ENCODE peak calls at places on chromosomes 3 and 15, in five cellular contexts. M is coronary artery; A is CD4-positive, alpha-beta T cell; D is GM12865; H is cardiac muscle cell. F is an unnamed sample.

GRCh38 chr15:85730001-85730820 is 64.5 kb downstream of the KLHL25 start:
- DNase-seq in M (no peak), H (peak), A (no peak), D (peak), F (peak)

GRCh38 chr3:186241910-186242821 is 119.9 kb downstream of the DGKG start:
- DNase-seq in M (peak), D (peak), H (peak), A (no peak), F (peak)

GRCh38 chr3:196236169-196236568 is 19.8 kb downstream of the SLC51A start:
- DNase-seq in M (no peak), A (no peak), H (no peak), D (no peak), F (no peak)

GRCh38 chr3:160574636-160575035 is 9.3 kb upstream of the KPNA4 start:
- DNase-seq in D (no peak), H (no peak), M (no peak), A (no peak), F (no peak)

GRCh38 chr3:114745322-114746240 is 401.5 kb downstream of the ZBTB20 start:
- DNase-seq in D (no peak), A (no peak), H (no peak), M (no peak), F (no peak)

GRCh38 chr15:33051528-33051927 is 143.0 kb downstream of the FMN1 start:
- DNase-seq in H (no peak), A (no peak), D (no peak), M (no peak), F (no peak)

GRCh38 chr3:141261472-141262171 is 30.0 kb downstream of the PXYLP1 start:
- DNase-seq in M (no peak), A (no peak), D (no peak), H (no peak), F (peak)

GRCh38 chr15:51388726-51389125 is 47.3 kb downstream of the GLDN start:
- DNase-seq in D (no peak), A (no peak), M (no peak), H (no peak), F (no peak)

GRCh38 chr3:129116482-129116946 is 5.1 kb downstream of the RAB43 start:
- DNase-seq in D (no peak), H (peak), M (no peak), A (no peak), F (peak)

GRCh38 chr3:122635789-122636188 is 44.9 kb upstream of the PARP14 start:
- DNase-seq in D (no peak), H (no peak), A (no peak), M (no peak), F (no peak)

GRCh38 chr3:27719306-27720003 is 2.7 kb downstream of the EOMES start:
- DNase-seq in M (no peak), D (no peak), A (no peak), H (no peak), F (no peak)

GRCh38 chr3:14915636-14916222 is 31.7 kb upstream of the NR2C2 start:
- DNase-seq in D (no peak), M (no peak), H (no peak), A (peak), F (peak)

GRCh38 chr3:122415762-122416654 is at the start of gene WDR5B:
- DNase-seq in M (peak), H (peak), A (peak), D (peak), F (peak)

GRCh38 chr15:67510597-67511225 is 10.2 kb upstream of the C15orf61 start:
- DNase-seq in D (no peak), M (no peak), A (no peak), H (no peak), F (no peak)

GRCh38 chr15:52162260-52162659 is 28.9 kb downstream of the GNB5 start:
- DNase-seq in A (no peak), M (no peak), H (no peak), D (no peak), F (no peak)

GRCh38 chr3:110881069-110881468 is 190.5 kb upstream of the NECTIN3 start:
- DNase-seq in D (peak), M (no peak), H (peak), A (no peak), F (peak)

DNA sequence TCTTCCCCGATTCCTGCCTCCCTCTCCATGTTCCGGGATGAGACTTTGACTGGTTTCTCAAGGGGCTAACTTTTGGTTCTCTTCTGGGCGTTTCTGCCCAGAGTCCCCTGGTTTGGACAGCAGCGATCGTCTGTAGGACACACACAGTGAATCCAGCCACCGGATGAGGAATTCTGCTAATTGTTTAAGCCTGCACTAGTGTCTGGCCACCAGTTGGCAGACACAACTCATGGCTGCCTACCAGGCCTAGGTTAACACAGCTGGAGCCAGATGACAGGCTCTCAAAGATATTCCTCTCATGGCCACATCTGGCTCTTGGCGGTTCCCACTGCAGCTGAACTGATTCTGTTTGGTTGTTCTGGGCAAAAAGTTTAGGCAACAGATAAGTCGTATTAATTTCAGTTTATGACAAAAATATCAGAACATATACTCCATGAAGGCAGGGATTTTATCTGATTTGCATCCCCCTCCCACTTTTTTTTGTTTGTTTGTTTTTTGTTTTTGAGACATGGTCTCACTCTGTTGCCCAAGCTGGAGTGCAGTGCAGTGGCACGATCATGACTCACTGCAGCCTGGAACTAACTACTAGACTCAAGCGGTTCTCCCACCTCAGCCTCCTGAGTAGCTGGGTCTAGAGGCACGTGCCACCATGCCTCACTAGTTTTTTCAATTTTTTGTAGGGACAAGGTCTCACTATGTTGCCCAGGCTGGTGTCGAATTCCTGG is 272.8 kb downstream of the FOXP1 start:
- DNase-seq in A (no peak), H (no peak), M (no peak), D (no peak), F (peak)
- TF ChIP-seq CTCF in A (no peak), H (peak), M (no peak), D (no peak), F (no peak)

GRCh38 chr3:102163818-102164154 is 271.0 kb upstream of the ZPLD1 start:
- DNase-seq in H (no peak), D (no peak), M (no peak), A (no peak), F (no peak)
- TF ChIP-seq CTCF in H (no peak), D (no peak), M (no peak), A (no peak), F (no peak)

GRCh38 chr3:71585126-71585525 is 1.6 kb upstream of the FOXP1 start:
- DNase-seq in A (no peak), M (no peak), D (no peak), H (peak), F (peak)
- TF ChIP-seq CTCF in A (no peak), M (no peak), D (no peak), H (no peak), F (no peak)

GRCh38 chr3:103794656-103795055 is 1359.8 kb downstream of the ZPLD1 start:
- DNase-seq in D (peak), M (no peak), A (no peak), H (peak), F (no peak)
- TF ChIP-seq CTCF in D (peak), M (no peak), A (no peak), H (no peak), F (no peak)

GRCh38 chr3:184284696-184285095 is 8.9 kb downstream of the ECE2 start:
- DNase-seq in H (peak), A (no peak), M (no peak), D (peak), F (peak)
- TF ChIP-seq CTCF in H (peak), A (no peak), M (no peak), D (peak), F (peak)

GRCh38 chr15:91886878-91887277 is 33.4 kb downstream of the SLCO3A1 start:
- DNase-seq in H (no peak), M (no peak), A (no peak), D (no peak), F (no peak)

GRCh38 chr15:91887321-91887720 is 33.8 kb downstream of the SLCO3A1 start:
- DNase-seq in M (no peak), A (no peak), D (no peak), H (no peak), F (no peak)

GRCh38 chr15:91885054-91885453 is 31.5 kb downstream of the SLCO3A1 start:
- DNase-seq in A (no peak), M (no peak), D (no peak), H (no peak), F (no peak)

GRCh38 chr15:91884604-91885003 is 31.1 kb downstream of the SLCO3A1 start:
- DNase-seq in A (no peak), H (no peak), M (no peak), D (no peak), F (no peak)

GRCh38 chr15:91885714-91886265 is 32.3 kb downstream of the SLCO3A1 start:
- DNase-seq in D (no peak), A (no peak), M (no peak), H (peak), F (peak)
- TF ChIP-seq CTCF in D (no peak), A (no peak), M (no peak), H (peak), F (no peak)